ENCODE peak calls at places on chromosomes 4 and X, in six cellular contexts. P, A, H, Z, G and M are unnamed samples.

GRCh38 chr4:143555676-143556075 is 42.2 kb downstream of the SMARCA5 start:
- DNase-seq in A (no peak), Z (no peak), G (peak; percentile 24), H (no peak), P (no peak), M (no peak)

GRCh38 chrX:140507982-140508305 is 3.1 kb upstream of the SOX3 start:
- DNase-seq in A (no peak), P (no peak), H (no peak), Z (no peak), G (peak; percentile 30), M (no peak)

GRCh38 chr4:26330186-26330787 is 9.5 kb downstream of the RBPJ start:
- DNase-seq in G (peak; percentile 78), Z (peak; percentile 64), A (no peak), H (no peak), P (peak; percentile 68), M (no peak)

GRCh38 chr4:97104006-97104405 is 1039.3 kb downstream of the STPG2 start:
- DNase-seq in Z (no peak), P (no peak), A (no peak), H (no peak), G (no peak), M (no peak)

GRCh38 chr4:55311792-55312490 is 34.1 kb upstream of the SRD5A3 start:
- DNase-seq in A (no peak), H (no peak), Z (no peak), P (no peak), G (no peak), M (no peak)

GRCh38 chr4:173381610-173382009 is 10.9 kb downstream of the SAP30 start:
- DNase-seq in Z (no peak), P (no peak), G (no peak), H (no peak), A (no peak), M (no peak)

GRCh38 chrX:96721398-96721797 is 36.8 kb downstream of the DIAPH2 start:
- DNase-seq in G (peak; percentile 16), H (no peak), A (peak; percentile 10), Z (peak; percentile 65), P (peak; percentile 61), M (no peak)

GRCh38 chrX:19350831-19351447 is 7.2 kb downstream of the PDHA1 start:
- DNase-seq in A (no peak), H (no peak), P (peak; percentile 56), Z (no peak), G (no peak), M (no peak)

GRCh38 chr4:174071591-174071990 is 211.9 kb downstream of the FBXO8 start:
- DNase-seq in P (no peak), Z (no peak), G (no peak), H (no peak), A (no peak), M (no peak)

GRCh38 chr4:829291-829690 is 3.4 kb upstream of the CPLX1 start:
- DNase-seq in A (no peak), H (no peak), G (no peak), Z (no peak), P (no peak), M (no peak)

GRCh38 chr4:13126976-13127910 is 356.9 kb downstream of the RAB28 start:
- DNase-seq in G (peak; percentile 20), Z (no peak), A (no peak), H (no peak), P (no peak), M (no peak)

GRCh38 chrX:97238632-97239031 is 354.9 kb downstream of the RPA4 start:
- DNase-seq in H (no peak), G (no peak), A (no peak), P (no peak), Z (no peak), M (no peak)

GRCh38 chr4:138259801-138260200 is 17.7 kb upstream of the SLC7A11 start:
- DNase-seq in Z (no peak), H (no peak), A (no peak), G (peak; percentile 11), P (no peak), M (no peak)

GRCh38 chr4:16707874-16708273 is 190.6 kb downstream of the LDB2 start:
- DNase-seq in P (no peak), H (no peak), G (no peak), Z (no peak), A (no peak), M (no peak)

GRCh38 chr4:41212221-41213203 is 1.8 kb downstream of the APBB2 start:
- DNase-seq in G (peak; percentile 76), A (no peak), P (peak; percentile 80), Z (peak; percentile 64), H (no peak), M (no peak)

GRCh38 chr4:84719115-84719514 is 136.2 kb downstream of the CDS1 start:
- DNase-seq in A (no peak), Z (no peak), H (no peak), G (no peak), P (no peak), M (no peak)

GRCh38 chr4:152709675-152710438 is 30.1 kb upstream of the TMEM154 start:
- DNase-seq in Z (no peak), A (peak; percentile 17), G (no peak), H (no peak), P (peak; percentile 31), M (no peak)

GRCh38 chr4:2796261-2797187 is 3.6 kb downstream of the SH3BP2 start:
- DNase-seq in A (no peak), G (peak; percentile 75), P (no peak), H (no peak), Z (no peak), M (peak; percentile 75)

GRCh38 chr4:16598241-16599224 is 299.9 kb downstream of the LDB2 start:
- DNase-seq in H (no peak), A (no peak), G (peak; percentile 8), Z (peak; percentile 2), P (no peak), M (no peak)

GRCh38 chr4:78749972-78750727 is 26.0 kb upstream of the BMP2K start:
- DNase-seq in G (no peak), A (no peak), P (peak; percentile 87), H (no peak), Z (no peak), M (no peak)

GRCh38 chr4:110631582-110632505 is 9.0 kb upstream of the PITX2 start:
- DNase-seq in Z (peak; percentile 54), P (peak; percentile 75), G (peak; percentile 93), A (peak; percentile 73), H (no peak), M (no peak)

GRCh38 chr4:51865717-51866116 is 22.8 kb downstream of the DCUN1D4 start:
- DNase-seq in P (no peak), A (no peak), Z (no peak), H (no peak), G (no peak), M (no peak)

GRCh38 chrX:13085533-13085932 is 41.1 kb upstream of the FAM9C start:
- DNase-seq in P (peak; percentile 91), Z (no peak), A (no peak), H (no peak), G (no peak), M (no peak)

GRCh38 chrX:154799554-154800348 is 5.5 kb downstream of the MPP1 start:
- DNase-seq in H (no peak), G (peak; percentile 48), A (no peak), Z (peak; percentile 90), P (no peak), M (no peak)

GRCh38 chrX:53160297-53160983 is 64.6 kb downstream of the KDM5C start:
- DNase-seq in Z (no peak), H (no peak), A (no peak), P (no peak), G (no peak), M (no peak)

GRCh38 chrX:78303086-78303485 is 24.3 kb downstream of the CYSLTR1 start:
- DNase-seq in P (no peak), G (no peak), A (no peak), H (no peak), Z (no peak), M (no peak)

GRCh38 chr4:106080376-106080775 is 185.1 kb downstream of the NPNT start:
- DNase-seq in G (no peak), P (no peak), H (no peak), Z (no peak), A (no peak), M (no peak)

GRCh38 chr4:26273308-26273980 is 47.4 kb upstream of the RBPJ start:
- DNase-seq in G (peak; percentile 41), Z (no peak), H (no peak), A (no peak), P (no peak), M (no peak)

GRCh38 chrX:3501833-3502535 is 155.5 kb upstream of the MXRA5 start:
- DNase-seq in A (no peak), G (no peak), P (no peak), Z (no peak), H (no peak), M (peak; percentile 61)

GRCh38 chrX:53373307-53373706 is 49.1 kb downstream of the SMC1A start:
- DNase-seq in A (no peak), H (no peak), G (no peak), P (no peak), Z (no peak), M (no peak)

GRCh38 chr4:133275246-133275645 is 126.2 kb downstream of the PCDH10 start:
- DNase-seq in H (no peak), Z (no peak), G (no peak), A (no peak), P (no peak), M (no peak)